ENCODE peak calls at places on chromosomes 16 and 17, in five cellular contexts. D, E, X, Q and F are unnamed samples.

GRCh38 chr17:35046245-35046644 is 17.3 kb downstream of the RFFL start:
- DNase-seq in D (no peak), E (no peak), X (no peak), Q (no peak), F (no peak)

GRCh38 chr16:52928955-52929354 is 123.7 kb downstream of the CHD9NB start:
- DNase-seq in D (no peak), E (no peak), X (no peak), Q (no peak), F (no peak)

GRCh38 chr16:57540906-57541753 is 1.3 kb upstream of the ADGRG5 start:
- DNase-seq in D (no peak), E (no peak), X (no peak), Q (no peak), F (peak)

GRCh38 chr16:68563631-68564366 is 24.7 kb downstream of the ZFP90 start:
- DNase-seq in D (no peak), E (no peak), X (no peak), Q (no peak), F (no peak)

GRCh38 chr17:64773836-64774761 is 112.0 kb upstream of the SMURF2 start:
- DNase-seq in D (peak), E (peak), X (peak), Q (no peak), F (peak)

GRCh38 chr16:3879887-3880564 is 487 bp downstream of the CREBBP start:
- DNase-seq in D (peak), E (no peak), X (no peak), Q (peak), F (peak)

GRCh38 chr16:89323120-89323960 is 105.8 kb downstream of the ZNF778 start:
- DNase-seq in D (no peak), E (no peak), X (no peak), Q (no peak), F (no peak)

GRCh38 chr17:49696233-49696761 is 11.5 kb downstream of the SLC35B1 start:
- DNase-seq in D (no peak), E (no peak), X (no peak), Q (no peak), F (no peak)

GRCh38 chr17:50621562-50621961 is 13.1 kb upstream of the ABCC3 start:
- DNase-seq in D (no peak), E (no peak), X (no peak), Q (no peak), F (no peak)

GRCh38 chr17:57356722-57357391 is 100.5 kb downstream of the MSI2 start:
- DNase-seq in D (no peak), E (no peak), X (no peak), Q (no peak), F (peak)

GRCh38 chr17:7769854-7770253 is 52.3 kb downstream of the DNAH2 start:
- DNase-seq in D (no peak), E (no peak), X (no peak), Q (no peak), F (no peak)

GRCh38 chr17:32264140-32264799 is 1.4 kb upstream of the RHBDL3 start:
- DNase-seq in D (peak), E (no peak), X (peak), Q (no peak), F (peak)

GRCh38 chr16:15752717-15753488 is 102.9 kb downstream of the NDE1 start:
- DNase-seq in D (no peak), E (no peak), X (no peak), Q (no peak), F (no peak)